ENCODE peak calls at places on chromosome 16, in seven cellular contexts. B is ovary, L is A549, U is mesothelial cell of epicardium, G is endodermal cell, V is HFFc6, H is cardiac fibroblast. W is an unnamed sample.
A peak's percentile ranks its signal among the peaks of the same experiment; 100 is the strongest.

GRCh38 chr16:19377864-19378263 is 39.8 kb upstream of the TMC5 start:
- DNase-seq in B (no peak), L (no peak), U (no peak), G (no peak), V (no peak), H (peak; percentile 12), W (no peak)

GRCh38 chr16:85752511-85753420 is 1.9 kb upstream of the C16orf74 start:
- DNase-seq in B (peak; percentile 46), L (no peak), U (peak; percentile 66), G (peak; percentile 88), V (no peak), H (peak; percentile 57), W (no peak)

GRCh38 chr16:3009568-3010390 is 2.9 kb upstream of the CLDN9 start:
- DNase-seq in B (no peak), L (no peak), U (peak; percentile 92), G (peak; percentile 95), V (no peak), H (no peak), W (no peak)

GRCh38 chr16:83802135-83802534 is 5.6 kb upstream of the HSBP1 start:
- DNase-seq in B (no peak), L (no peak), U (no peak), G (no peak), V (peak; percentile 85), H (peak; percentile 78), W (no peak)

GRCh38 chr16:10964891-10965326 is 20.5 kb downstream of the CLEC16A start:
- DNase-seq in B (peak; percentile 6), L (no peak), U (no peak), G (no peak), V (no peak), H (peak; percentile 21), W (no peak)

GRCh38 chr16:13999895-14000425 is 71.2 kb upstream of the MRTFB start:
- DNase-seq in B (no peak), L (no peak), U (no peak), G (no peak), V (no peak), H (no peak), W (no peak)

GRCh38 chr16:81797443-81797842 is 18.4 kb downstream of the PLCG2 start:
- DNase-seq in B (no peak), L (no peak), U (no peak), G (no peak), V (no peak), H (no peak), W (peak; percentile 43)

GRCh38 chr16:82684246-82684645 is 57.5 kb downstream of the CDH13 start:
- DNase-seq in B (no peak), L (no peak), U (no peak), G (no peak), V (peak; percentile 13), H (no peak), W (no peak)

GRCh38 chr16:60031751-60032150 is 1297.6 kb upstream of the GOT2 start:
- DNase-seq in B (no peak), L (no peak), U (no peak), G (no peak), V (peak; percentile 1), H (no peak), W (no peak)

GRCh38 chr16:89924298-89924924 is 1.3 kb downstream of the TUBB3 start:
- DNase-seq in B (peak; percentile 49), L (no peak), U (peak; percentile 64), G (peak; percentile 91), V (peak; percentile 52), H (peak; percentile 53), W (no peak)

GRCh38 chr16:4315185-4316102 is at the start of gene GLIS2:
- DNase-seq in B (peak; percentile 84), L (peak; percentile 78), U (peak; percentile 81), G (peak; percentile 90), V (peak; percentile 49), H (peak; percentile 66), W (peak; percentile 38)

GRCh38 chr16:4316732-4317461 is 1.0 kb downstream of the GLIS2 start:
- DNase-seq in B (peak; percentile 73), L (no peak), U (no peak), G (no peak), V (no peak), H (peak; percentile 27), W (no peak)

GRCh38 chr16:4313563-4314531 is 2.0 kb upstream of the GLIS2 start:
- DNase-seq in B (peak; percentile 66), L (peak; percentile 97), U (no peak), G (peak; percentile 93), V (no peak), H (peak; percentile 37), W (no peak)

GRCh38 chr16:4316103-4316731 is 350 bp downstream of the GLIS2 start:
- DNase-seq in B (no peak), L (no peak), U (no peak), G (peak; percentile 78), V (no peak), H (peak; percentile 31), W (no peak)

GRCh38 chr16:4314532-4315184 is 1.2 kb upstream of the GLIS2 start:
- DNase-seq in B (peak; percentile 68), L (peak; percentile 77), U (no peak), G (peak; percentile 78), V (peak; percentile 42), H (peak; percentile 57), W (no peak)
- TF ChIP-seq CTCF in B (no peak), L (no peak), U (no peak), G (no peak), V (peak; percentile 3), H (no peak), W (no peak)

GRCh38 chr16:62256406-62256805 is 220.2 kb upstream of the CDH8 start:
- DNase-seq in B (no peak), L (no peak), U (no peak), G (no peak), V (no peak), H (no peak), W (no peak)
- TF ChIP-seq CTCF in B (no peak), L (no peak), U (peak; percentile 57), G (peak; percentile 82), V (peak; percentile 38), H (no peak), W (no peak)

DNA sequence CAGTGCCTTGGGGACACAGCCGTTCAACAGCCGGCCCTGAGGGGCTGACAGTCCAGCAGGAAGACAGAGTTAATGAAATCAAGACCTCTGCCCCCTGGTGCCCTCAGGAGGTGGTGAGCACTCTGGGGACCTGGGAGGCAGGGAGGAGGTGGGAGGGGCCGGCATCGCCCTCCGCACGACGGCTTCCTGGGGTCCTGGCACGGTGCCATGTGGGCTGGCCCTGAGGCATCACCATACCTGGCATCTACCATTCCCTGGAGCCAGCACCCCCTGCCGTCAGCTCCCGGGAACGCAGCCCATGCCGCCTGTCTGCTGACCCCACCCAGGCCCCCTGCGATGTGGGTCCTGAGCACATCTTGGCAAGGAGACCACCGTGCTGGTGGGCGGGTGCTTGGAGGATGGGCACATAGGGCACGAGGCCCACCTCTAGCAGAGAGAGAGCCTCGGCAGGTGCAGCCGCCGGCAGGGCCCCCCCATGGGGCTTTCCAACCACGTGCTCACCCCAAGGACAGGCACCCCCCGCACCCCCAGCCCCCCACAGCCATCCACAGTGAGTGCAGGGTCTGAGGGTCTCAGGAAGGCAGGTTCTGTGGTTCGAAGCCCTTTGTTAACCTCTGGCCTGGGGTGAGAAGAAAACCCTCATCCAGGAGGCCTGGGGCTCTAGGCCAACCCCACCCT is 52.5 kb downstream of the ZFPM1 start:
- DNase-seq in B (peak; percentile 61), L (peak; percentile 69), U (peak; percentile 81), G (peak; percentile 79), V (no peak), H (peak; percentile 9), W (peak; percentile 56)
- TF ChIP-seq CTCF in B (no peak), L (peak; percentile 54), U (peak; percentile 60), G (peak; percentile 59), V (peak; percentile 47), H (peak; percentile 41), W (peak; percentile 13)

GRCh38 chr16:75555213-75555706 is 792 bp downstream of the TMEM231 start:
- DNase-seq in B (peak; percentile 62), L (peak; percentile 97), U (peak; percentile 56), G (peak; percentile 97), V (peak; percentile 92), H (peak; percentile 92), W (no peak)

GRCh38 chr16:75555707-75556512 is at the start of gene TMEM231:
- DNase-seq in B (peak; percentile 95), L (peak; percentile 95), U (peak; percentile 95), G (peak; percentile 99), V (peak; percentile 90), H (peak; percentile 93), W (peak; percentile 90)

GRCh38 chr16:75546293-75546692 is 9.8 kb downstream of the TMEM231 start:
- DNase-seq in B (no peak), L (no peak), U (no peak), G (no peak), V (no peak), H (no peak), W (no peak)

GRCh38 chr16:75552951-75553350 is 3.1 kb downstream of the TMEM231 start:
- DNase-seq in B (no peak), L (no peak), U (no peak), G (no peak), V (no peak), H (no peak), W (no peak)

GRCh38 chr16:75550211-75550662 is 5.8 kb downstream of the TMEM231 start:
- DNase-seq in B (no peak), L (peak; percentile 49), U (no peak), G (peak; percentile 89), V (peak; percentile 25), H (peak; percentile 65), W (no peak)
- TF ChIP-seq CTCF in B (no peak), L (no peak), U (no peak), G (peak; percentile 79), V (peak; percentile 67), H (peak; percentile 58), W (no peak)

GRCh38 chr16:17272716-17273115 is 198.0 kb downstream of the XYLT1 start:
- DNase-seq in B (no peak), L (no peak), U (no peak), G (no peak), V (no peak), H (no peak), W (no peak)

GRCh38 chr16:17271687-17272086 is 199.1 kb downstream of the XYLT1 start:
- DNase-seq in B (peak; percentile 65), L (no peak), U (peak; percentile 42), G (no peak), V (no peak), H (no peak), W (no peak)

GRCh38 chr16:17270683-17271109 is 200.1 kb downstream of the XYLT1 start:
- DNase-seq in B (peak; percentile 63), L (no peak), U (no peak), G (no peak), V (no peak), H (no peak), W (no peak)

GRCh38 chr16:17269434-17269833 is 201.3 kb downstream of the XYLT1 start:
- DNase-seq in B (no peak), L (no peak), U (no peak), G (no peak), V (no peak), H (peak; percentile 9), W (no peak)

DNA sequence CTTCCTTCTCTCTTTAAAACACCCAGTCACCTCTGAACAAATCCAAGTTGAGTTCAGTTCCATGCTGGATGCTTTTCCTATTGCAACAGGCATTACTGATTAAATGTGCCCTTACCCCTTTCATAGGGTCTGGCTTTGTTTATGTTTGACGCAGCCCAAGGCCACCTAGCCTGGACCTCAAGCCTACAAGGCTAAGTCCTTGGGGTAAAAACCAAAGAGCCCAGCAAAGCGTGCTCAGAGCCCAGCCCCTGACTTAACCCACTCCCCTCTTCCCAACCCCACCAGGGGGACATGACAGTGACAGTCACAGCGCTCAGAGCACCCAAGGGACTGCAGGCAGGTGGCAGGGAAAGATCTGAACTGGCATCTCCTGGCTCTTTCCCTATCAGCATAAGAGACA is 200.6 kb downstream of the XYLT1 start:
- DNase-seq in B (peak; percentile 37), L (no peak), U (no peak), G (no peak), V (no peak), H (no peak), W (no peak)
- TF ChIP-seq CTCF in B (no peak), L (no peak), U (no peak), G (no peak), V (no peak), H (no peak), W (no peak)

W was measured in natural killer cell.